ENCODE peak calls at places on chromosomes 5 and 9, in four cellular contexts. One of them, this sample, is unnamed.

GRCh38 chr5:178668579-178668978 is 41.7 kb upstream of the CLK4 start:
- DNase-seq in H1: no peak
- DNase-seq in K562: no peak
- DNase-seq in HepG2: no peak
- DNase-seq in this sample: no peak

GRCh38 chr9:132590318-132591182 is 8.1 kb downstream of the BARHL1 start:
- DNase-seq in H1: peak
- DNase-seq in K562: no peak
- DNase-seq in HepG2: no peak
- DNase-seq in this sample: no peak

GRCh38 chr5:35869705-35870277 is 13.1 kb downstream of the IL7R start:
- DNase-seq in H1: no peak
- DNase-seq in K562: no peak
- DNase-seq in HepG2: no peak
- DNase-seq in this sample: no peak

GRCh38 chr5:142325677-142326479 is 1.1 kb upstream of the SPRY4 start:
- DNase-seq in H1: peak
- DNase-seq in K562: peak
- DNase-seq in HepG2: peak
- DNase-seq in this sample: no peak

GRCh38 chr5:31273161-31273560 is 79.7 kb downstream of the CDH6 start:
- DNase-seq in H1: no peak
- DNase-seq in K562: no peak
- DNase-seq in HepG2: no peak
- DNase-seq in this sample: no peak

GRCh38 chr5:110909415-110909814 is 162.1 kb upstream of the TSLP start:
- DNase-seq in H1: no peak
- DNase-seq in K562: no peak
- DNase-seq in HepG2: no peak
- DNase-seq in this sample: no peak

GRCh38 chr9:34520096-34520495 is 2.7 kb downstream of the ENHO start:
- DNase-seq in H1: no peak
- DNase-seq in K562: no peak
- DNase-seq in HepG2: no peak
- DNase-seq in this sample: no peak

GRCh38 chr5:139670369-139671095 is 22.4 kb downstream of the CXXC5 start:
- DNase-seq in H1: no peak
- DNase-seq in K562: peak
- DNase-seq in HepG2: peak
- DNase-seq in this sample: peak

GRCh38 chr5:119393746-119394145 is 37.9 kb downstream of the TNFAIP8 start:
- DNase-seq in H1: no peak
- DNase-seq in K562: no peak
- DNase-seq in HepG2: no peak
- DNase-seq in this sample: no peak

GRCh38 chr5:89851911-89852310 is 557.6 kb downstream of the CETN3 start:
- DNase-seq in H1: no peak
- DNase-seq in K562: no peak
- DNase-seq in HepG2: no peak
- DNase-seq in this sample: no peak

GRCh38 chr5:72811849-72812248 is 4.6 kb upstream of the TNPO1 start:
- DNase-seq in H1: no peak
- DNase-seq in K562: no peak
- DNase-seq in HepG2: no peak
- DNase-seq in this sample: no peak

GRCh38 chr5:111447822-111448221 is 64.5 kb downstream of the STARD4 start:
- DNase-seq in H1: no peak
- DNase-seq in K562: no peak
- DNase-seq in HepG2: no peak
- DNase-seq in this sample: no peak

GRCh38 chr9:97504381-97505216 is 3.1 kb downstream of the TMOD1 start:
- DNase-seq in H1: peak
- DNase-seq in K562: peak
- DNase-seq in HepG2: no peak
- DNase-seq in this sample: no peak
- TF ChIP-seq YY1 in H1: no peak
- TF ChIP-seq YY1 in K562: no peak
- TF ChIP-seq YY1 in HepG2: no peak
- TF ChIP-seq YY1 in this sample: no peak

GRCh38 chr5:470961-471749 is 28.2 kb downstream of the EXOC3 start:
- DNase-seq in H1: no peak
- DNase-seq in K562: no peak
- DNase-seq in HepG2: no peak
- DNase-seq in this sample: no peak
- TF ChIP-seq KDM1A in H1: no peak
- TF ChIP-seq KDM1A in K562: no peak
- TF ChIP-seq KDM1A in HepG2: no peak
- TF ChIP-seq KDM1A in this sample: no peak

DNA sequence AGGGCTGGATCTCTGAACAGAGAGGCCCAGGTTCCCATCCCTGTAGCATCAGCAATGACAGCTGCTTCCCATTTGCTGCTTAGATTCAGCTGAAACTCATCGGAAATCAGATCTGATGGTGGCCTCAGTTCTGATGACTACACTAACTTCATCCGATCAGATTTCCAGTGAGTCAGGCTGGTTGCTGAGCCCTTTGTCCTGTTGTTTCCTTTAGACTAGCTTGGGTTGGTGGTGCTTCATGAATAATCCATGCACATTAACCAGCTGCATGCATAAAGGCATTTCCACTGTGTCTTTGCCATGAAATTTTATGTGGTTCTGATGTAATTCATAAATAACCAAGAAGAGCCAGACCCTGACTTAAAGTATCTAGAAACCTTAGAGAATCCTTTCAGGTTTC is 195.2 kb upstream of the TUT7 start:
- DNase-seq in H1: no peak
- DNase-seq in K562: no peak
- DNase-seq in HepG2: no peak
- DNase-seq in this sample: no peak
- TF ChIP-seq YY1 in H1: no peak
- TF ChIP-seq YY1 in K562: no peak
- TF ChIP-seq YY1 in HepG2: no peak
- TF ChIP-seq YY1 in this sample: no peak

DNA sequence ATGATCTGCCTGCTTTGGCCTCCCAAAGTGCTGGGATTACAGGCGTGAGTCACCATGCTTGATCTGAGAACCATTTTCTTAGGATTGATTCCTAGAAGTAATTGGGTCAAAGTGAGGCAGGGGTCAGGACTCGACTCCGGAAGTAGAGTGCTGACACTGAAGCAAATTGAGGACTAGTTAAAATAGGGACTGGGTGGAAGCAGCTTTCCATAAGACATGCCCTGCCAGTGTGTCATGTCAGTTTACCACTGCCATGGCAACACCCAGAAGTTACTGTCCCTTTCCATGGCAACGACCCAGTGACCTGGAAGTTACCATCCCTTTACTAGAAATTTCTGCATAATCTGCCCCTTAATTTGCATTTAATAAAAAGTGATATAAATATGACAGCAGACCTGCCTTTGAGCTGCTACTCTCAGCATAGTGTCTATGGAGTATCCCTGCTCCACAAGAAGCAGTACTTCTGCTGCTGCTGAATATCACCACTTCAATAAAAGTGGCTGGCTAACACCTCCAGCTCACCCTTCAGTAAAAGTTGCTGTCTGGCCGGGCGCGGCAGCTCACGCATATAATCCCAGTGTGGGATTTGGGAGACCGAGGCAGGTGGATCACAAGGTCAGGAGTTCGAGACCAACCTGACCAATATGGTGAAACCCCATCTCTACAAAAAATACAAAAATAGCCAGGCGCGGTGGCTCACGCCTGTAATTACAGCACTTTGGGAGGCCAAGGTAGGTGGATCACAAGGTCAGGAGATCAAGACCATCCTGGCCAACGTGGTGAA is 47.8 kb upstream of the JADE2 start:
- DNase-seq in H1: no peak
- DNase-seq in K562: no peak
- DNase-seq in HepG2: no peak
- DNase-seq in this sample: no peak
- TF ChIP-seq KDM1A in H1: no peak
- TF ChIP-seq KDM1A in K562: no peak
- TF ChIP-seq KDM1A in HepG2: no peak
- TF ChIP-seq KDM1A in this sample: no peak

DNA sequence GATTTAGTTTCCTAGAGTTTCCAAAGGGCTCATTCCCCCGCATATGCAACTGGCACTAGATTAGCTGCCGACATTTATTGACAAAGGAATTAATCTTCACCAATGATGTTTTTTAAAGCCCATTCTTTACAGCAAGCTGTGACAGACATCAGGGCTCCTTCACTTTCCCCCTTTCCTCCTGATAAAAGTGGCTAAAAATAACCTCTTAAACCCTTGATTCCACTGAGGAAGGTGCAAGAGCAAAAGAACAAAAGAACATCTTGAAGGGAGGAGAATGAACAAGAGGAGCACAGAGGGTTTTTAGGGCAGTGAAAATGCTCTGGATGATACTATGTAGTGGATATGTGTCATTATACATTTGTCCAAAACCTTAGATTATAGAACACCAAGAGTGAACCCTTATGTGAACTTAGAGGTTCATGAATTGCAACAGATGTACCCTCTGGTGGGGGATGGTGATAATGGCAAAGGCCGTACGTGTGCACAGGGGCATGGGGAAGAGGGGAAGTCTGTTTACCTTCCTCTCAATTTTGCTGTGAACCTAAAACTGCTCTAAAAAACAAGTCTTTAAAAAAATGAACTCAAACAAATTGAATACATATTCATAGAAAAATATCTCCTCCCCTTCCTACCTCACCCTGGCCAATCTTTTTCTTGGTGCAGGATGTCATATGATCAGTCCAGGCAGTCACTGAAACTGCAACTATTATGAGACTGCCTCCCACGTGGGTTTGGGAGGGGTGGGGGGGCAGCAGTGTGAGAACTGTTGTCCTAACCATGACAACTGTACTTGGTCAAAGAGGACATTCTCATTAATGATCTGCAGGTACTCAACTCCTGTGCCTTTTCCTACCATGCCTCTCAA is 83.0 kb downstream of the MARCHF3 start:
- DNase-seq in H1: no peak
- DNase-seq in K562: peak
- DNase-seq in HepG2: no peak
- DNase-seq in this sample: no peak
- TF ChIP-seq YY1 in H1: no peak
- TF ChIP-seq YY1 in K562: no peak
- TF ChIP-seq YY1 in HepG2: no peak
- TF ChIP-seq YY1 in this sample: no peak

This sample was measured in GM12878.